ENCODE peak calls at places on chromosome 16, in seven cellular contexts. P, B, V, L, S, K and N are unnamed samples.

GRCh38 chr16:79767597-79768280 is 167.2 kb upstream of the MAF start:
- DNase-seq in P (no peak), B (peak), V (no peak), L (peak), S (peak), K (no peak), N (peak)

GRCh38 chr16:57427307-57427706 is 19.9 kb downstream of the CIAPIN1 start:
- DNase-seq in P (no peak), B (no peak), V (no peak), L (no peak), S (no peak), K (no peak), N (no peak)

GRCh38 chr16:81174644-81175324 is 63.7 kb upstream of the BCO1 start:
- DNase-seq in P (no peak), B (peak), V (no peak), L (no peak), S (no peak), K (no peak), N (no peak)

GRCh38 chr16:12539185-12539929 is 264.3 kb downstream of the CPPED1 start:
- DNase-seq in P (no peak), B (peak), V (peak), L (peak), S (no peak), K (no peak), N (no peak)

GRCh38 chr16:75237398-75238131 is 13.9 kb downstream of the BCAR1 start:
- DNase-seq in P (no peak), B (no peak), V (no peak), L (no peak), S (no peak), K (no peak), N (no peak)

GRCh38 chr16:30889721-30890120 is 4.2 kb downstream of the BCL7C start:
- DNase-seq in P (no peak), B (no peak), V (no peak), L (no peak), S (no peak), K (no peak), N (no peak)

GRCh38 chr16:20867585-20867984 is 32.6 kb downstream of the DCUN1D3 start:
- DNase-seq in P (no peak), B (peak), V (no peak), L (no peak), S (no peak), K (no peak), N (no peak)

GRCh38 chr16:58256108-58256507 is 38.7 kb downstream of the PRSS54 start:
- DNase-seq in P (no peak), B (no peak), V (no peak), L (no peak), S (no peak), K (no peak), N (no peak)

GRCh38 chr16:53147500-53148065 is 92.8 kb downstream of the CHD9 start:
- DNase-seq in P (no peak), B (no peak), V (no peak), L (no peak), S (no peak), K (no peak), N (no peak)

GRCh38 chr16:80684906-80685305 is 119.5 kb downstream of the CDYL2 start:
- DNase-seq in P (no peak), B (no peak), V (no peak), L (no peak), S (no peak), K (no peak), N (no peak)

GRCh38 chr16:70481929-70482536 is 27.6 kb downstream of the FCSK start:
- DNase-seq in P (no peak), B (peak), V (no peak), L (no peak), S (no peak), K (no peak), N (no peak)

GRCh38 chr16:31428638-31429247 is 583 bp upstream of the COX6A2 start:
- DNase-seq in P (no peak), B (no peak), V (no peak), L (no peak), S (no peak), K (no peak), N (no peak)

GRCh38 chr16:2432801-2433505 is 3.7 kb downstream of the CCNF start:
- DNase-seq in P (no peak), B (no peak), V (no peak), L (no peak), S (no peak), K (no peak), N (no peak)

GRCh38 chr16:86465434-86465833 is 44.9 kb upstream of the FOXF1 start:
- DNase-seq in P (no peak), B (no peak), V (no peak), L (no peak), S (no peak), K (no peak), N (no peak)

GRCh38 chr16:89018605-89019158 is 41.7 kb upstream of the CBFA2T3 start:
- DNase-seq in P (no peak), B (no peak), V (no peak), L (no peak), S (no peak), K (no peak), N (peak)

GRCh38 chr16:85921026-85921425 is 22.1 kb downstream of the IRF8 start:
- DNase-seq in P (no peak), B (no peak), V (no peak), L (no peak), S (no peak), K (no peak), N (no peak)

GRCh38 chr16:85882181-85882810 is 16.7 kb upstream of the IRF8 start:
- DNase-seq in P (no peak), B (no peak), V (no peak), L (no peak), S (no peak), K (no peak), N (no peak)

GRCh38 chr16:26595199-26595598 is 471.5 kb upstream of the C16orf82 start:
- DNase-seq in P (no peak), B (no peak), V (no peak), L (no peak), S (no peak), K (no peak), N (no peak)

GRCh38 chr16:9791566-9791965 is 390.7 kb downstream of the GRIN2A start:
- DNase-seq in P (no peak), B (no peak), V (no peak), L (no peak), S (no peak), K (no peak), N (no peak)

GRCh38 chr16:47142469-47143328 is 1.0 kb downstream of the NETO2 start:
- DNase-seq in P (no peak), B (peak), V (peak), L (peak), S (peak), K (peak), N (peak)

GRCh38 chr16:78210305-78210704 is 110.9 kb downstream of the WWOX start:
- DNase-seq in P (no peak), B (no peak), V (no peak), L (no peak), S (no peak), K (peak), N (no peak)

GRCh38 chr16:11302977-11303376 is 21.8 kb upstream of the PRM1 start:
- DNase-seq in P (no peak), B (no peak), V (no peak), L (no peak), S (no peak), K (peak), N (no peak)

GRCh38 chr16:66934138-66934838 is at the start of gene CIAO2B:
- DNase-seq in P (peak), B (peak), V (peak), L (peak), S (peak), K (peak), N (peak)

GRCh38 chr16:23079683-23080221 is 69.5 kb downstream of the USP31 start:
- DNase-seq in P (no peak), B (no peak), V (no peak), L (no peak), S (no peak), K (peak), N (no peak)

GRCh38 chr16:4862639-4863038 is 15.4 kb downstream of the UBN1 start:
- DNase-seq in P (no peak), B (no peak), V (no peak), L (no peak), S (no peak), K (no peak), N (no peak)

GRCh38 chr16:67648764-67649407 is 3.9 kb downstream of the CARMIL2 start:
- DNase-seq in P (no peak), B (peak), V (no peak), L (no peak), S (no peak), K (no peak), N (no peak)

GRCh38 chr16:57324649-57325223 is 33.8 kb upstream of the CCL22 start:
- DNase-seq in P (no peak), B (no peak), V (no peak), L (no peak), S (no peak), K (no peak), N (no peak)